ENCODE peak calls at places on chromosomes 1 and 21, in eight cellular contexts. T is SW480; I is WERI-Rb-1; V is GM23248; P is stimulated activated CD4-positive, alpha-beta T cell treated with anti-CD3 and anti-CD28 coated beads, Interleukin-2, amount 100 ng/mL, for 48 hours; X is D341Med; A is H9; H is activated CD8-positive, alpha-beta T cell treated with anti-CD3 and anti-CD28 coated beads for 36 hours. L is an unnamed sample.

GRCh38 chr1:9960705-9961562 is 17.7 kb downstream of the NMNAT1 start:
- DNase-seq in T (peak), I (peak), V (no peak), P (no peak), X (peak), A (peak), H (no peak), L (no peak)

GRCh38 chr21:30033441-30033840 is 93.6 kb upstream of the GRIK1 start:
- DNase-seq in T (no peak), I (no peak), V (no peak), P (no peak), X (no peak), A (no peak), H (no peak), L (no peak)

GRCh38 chr1:12179111-12179519 is 12.3 kb downstream of the TNFRSF1B start:
- DNase-seq in T (peak), I (no peak), V (no peak), P (peak), X (no peak), A (no peak), H (peak), L (no peak)

GRCh38 chr1:223756806-223757700 is 44.7 kb downstream of the CAPN2 start:
- DNase-seq in T (no peak), I (peak), V (no peak), P (no peak), X (no peak), A (no peak), H (no peak), L (no peak)

GRCh38 chr1:232111616-232112015 is 485.0 kb downstream of the DISC1 start:
- DNase-seq in T (no peak), I (no peak), V (no peak), P (no peak), X (peak), A (no peak), H (no peak), L (no peak)

GRCh38 chr21:40043423-40043822 is 176.2 kb downstream of the PCP4 start:
- DNase-seq in T (no peak), I (no peak), V (no peak), P (no peak), X (no peak), A (no peak), H (no peak), L (no peak)

GRCh38 chr1:22341791-22342605 is 109.7 kb upstream of the ZBTB40 start:
- DNase-seq in T (no peak), I (peak), V (peak), P (no peak), X (no peak), A (no peak), H (no peak), L (no peak)

GRCh38 chr1:223683586-223684487 is 18.3 kb upstream of the CAPN8 start:
- DNase-seq in T (peak), I (peak), V (peak), P (peak), X (peak), A (peak), H (peak), L (no peak)

GRCh38 chr1:194717941-194718340 is 1531.5 kb upstream of the B3GALT2 start:
- DNase-seq in T (no peak), I (no peak), V (no peak), P (no peak), X (no peak), A (no peak), H (no peak), L (no peak)

GRCh38 chr21:42120904-42121535 is 49.9 kb downstream of the UMODL1 start:
- DNase-seq in T (no peak), I (no peak), V (no peak), P (no peak), X (no peak), A (no peak), H (no peak), L (no peak)

GRCh38 chr1:167135281-167135840 is 41.5 kb downstream of the STYXL2 start:
- DNase-seq in T (no peak), I (peak), V (no peak), P (no peak), X (peak), A (no peak), H (no peak), L (no peak)

GRCh38 chr1:116243673-116244101 is 129.4 kb upstream of the ATP1A1 start:
- DNase-seq in T (no peak), I (no peak), V (no peak), P (no peak), X (no peak), A (no peak), H (no peak), L (no peak)

GRCh38 chr1:208835082-208835467 is 590.9 kb upstream of the PLXNA2 start:
- DNase-seq in T (no peak), I (no peak), V (no peak), P (no peak), X (no peak), A (no peak), H (no peak), L (no peak)

GRCh38 chr1:239952348-239953307 is 139.1 kb upstream of the FMN2 start:
- DNase-seq in T (peak), I (peak), V (peak), P (no peak), X (peak), A (peak), H (peak), L (no peak)